ENCODE peak calls at places on chromosomes 4 and X, in nine cellular contexts. L is cardiac fibroblast, P is left lung, K is dorsolateral prefrontal cortex, H is right lobe of liver, C is epithelial cell of proximal tubule, J is GM12878, T is ovary, U is fibroblast of villous mesenchyme. F is an unnamed sample.

GRCh38 chr4:82711158-82711785 is 87.3 kb downstream of the SCD5 start:
- DNase-seq in L (no peak), P (no peak), K (no peak), H (no peak), C (no peak), J (no peak), T (no peak), U (no peak), F (no peak)

GRCh38 chr4:183960912-183961569 is 55.9 kb downstream of the STOX2 start:
- DNase-seq in L (no peak), P (no peak), K (no peak), H (no peak), C (no peak), J (no peak), T (no peak), U (no peak), F (no peak)

GRCh38 chr4:82708982-82709381 is 89.6 kb downstream of the SCD5 start:
- DNase-seq in L (no peak), P (no peak), K (no peak), H (no peak), C (no peak), J (no peak), T (no peak), U (no peak), F (no peak)

GRCh38 chrX:121052122-121052521 is 4.7 kb downstream of the GLUD2 start:
- DNase-seq in L (no peak), P (no peak), K (no peak), H (no peak), C (no peak), J (no peak), T (no peak), U (no peak), F (no peak)

GRCh38 chrX:139026406-139027200 is 315.1 kb upstream of the FGF13 start:
- DNase-seq in L (no peak), P (no peak), K (no peak), H (no peak), C (no peak), J (no peak), T (no peak), U (no peak), F (peak)

GRCh38 chrX:122504026-122504425 is 680.1 kb upstream of the GRIA3 start:
- DNase-seq in L (no peak), P (no peak), K (no peak), H (no peak), C (no peak), J (no peak), T (no peak), U (peak), F (no peak)

GRCh38 chr4:107719211-107719926 is 665 bp downstream of the PAPSS1 start:
- DNase-seq in L (peak), P (no peak), K (no peak), H (no peak), C (no peak), J (no peak), T (no peak), U (peak), F (peak)

GRCh38 chrX:31038585-31039326 is 33.1 kb downstream of the FTHL17 start:
- DNase-seq in L (peak), P (no peak), K (no peak), H (no peak), C (no peak), J (no peak), T (no peak), U (peak), F (peak)

GRCh38 chr4:45693746-45694145 is 430.1 kb downstream of the GABRG1 start:
- DNase-seq in L (peak), P (peak), K (no peak), H (no peak), C (no peak), J (no peak), T (no peak), U (no peak), F (peak)

GRCh38 chr4:158586881-158587280 is 65.2 kb downstream of the RXFP1 start:
- DNase-seq in L (no peak), P (no peak), K (no peak), H (no peak), C (no peak), J (no peak), T (no peak), U (no peak), F (no peak)

GRCh38 chrX:10008483-10009056 is 41.4 kb downstream of the CLDN34 start:
- DNase-seq in L (peak), P (no peak), K (no peak), H (no peak), C (no peak), J (no peak), T (no peak), U (no peak), F (no peak)

GRCh38 chr4:7475207-7475606 is 40.5 kb upstream of the PSAPL1 start:
- DNase-seq in L (no peak), P (no peak), K (no peak), H (no peak), C (no peak), J (no peak), T (no peak), U (no peak), F (no peak)

GRCh38 chrX:124993735-124994134 is 325.9 kb upstream of the TEX13C start:
- DNase-seq in L (no peak), P (no peak), K (no peak), H (no peak), C (no peak), J (no peak), T (no peak), U (no peak), F (no peak)

GRCh38 chrX:63275127-63275526 is 76.0 kb downstream of the SPIN4 start:
- DNase-seq in L (peak), P (no peak), K (no peak), H (peak), C (no peak), J (peak), T (no peak), U (no peak), F (peak)

GRCh38 chr4:169791527-169792156 is 33.9 kb upstream of the HPF1 start:
- DNase-seq in L (peak), P (no peak), K (peak), H (peak), C (no peak), J (no peak), T (peak), U (peak), F (peak)

GRCh38 chr4:149031399-149031798 is 589.2 kb upstream of the NR3C2 start:
- DNase-seq in L (peak), P (no peak), K (no peak), H (no peak), C (no peak), J (no peak), T (no peak), U (peak), F (peak)

GRCh38 chrX:13471269-13471668 is 98.1 kb upstream of the EGFL6 start:
- DNase-seq in L (no peak), P (no peak), K (no peak), H (no peak), C (no peak), J (no peak), T (no peak), U (no peak), F (no peak)

GRCh38 chr4:26907731-26908599 is 47.3 kb downstream of the STIM2 start:
- DNase-seq in L (no peak), P (no peak), K (no peak), H (no peak), C (no peak), J (no peak), T (no peak), U (peak), F (no peak)

GRCh38 chr4:139416073-139416673 is 37.7 kb upstream of the RAB33B start:
- DNase-seq in L (peak), P (no peak), K (no peak), H (no peak), C (peak), J (no peak), T (no peak), U (peak), F (peak)

GRCh38 chrX:154748712-154749339 is 2.1 kb downstream of the GAB3 start:
- DNase-seq in L (peak), P (no peak), K (no peak), H (no peak), C (no peak), J (no peak), T (no peak), U (peak), F (peak)

GRCh38 chrX:31384471-31384870 is 312.6 kb upstream of the FTHL17 start:
- DNase-seq in L (peak), P (no peak), K (peak), H (no peak), C (no peak), J (no peak), T (no peak), U (no peak), F (no peak)

GRCh38 chrX:131747173-131747572 is 203.3 kb downstream of the OR13H1 start:
- DNase-seq in L (no peak), P (peak), K (peak), H (peak), C (no peak), J (peak), T (peak), U (peak), F (peak)

GRCh38 chr4:139740121-139740520 is 74.5 kb downstream of the MGST2 start:
- DNase-seq in L (no peak), P (no peak), K (no peak), H (peak), C (no peak), J (no peak), T (no peak), U (no peak), F (peak)

GRCh38 chr4:15976456-15977096 is 13.6 kb upstream of the FGFBP2 start:
- DNase-seq in L (no peak), P (no peak), K (no peak), H (no peak), C (no peak), J (no peak), T (no peak), U (peak), F (no peak)

GRCh38 chrX:1323315-1323714 is 13.3 kb upstream of the IL3RA start:
- DNase-seq in L (peak), P (peak), K (no peak), H (peak), C (no peak), J (peak), T (no peak), U (no peak), F (no peak)

GRCh38 chr4:109795059-109795458 is 6.7 kb downstream of the CFI start:
- DNase-seq in L (no peak), P (no peak), K (no peak), H (no peak), C (no peak), J (no peak), T (no peak), U (no peak), F (no peak)

GRCh38 chr4:93658443-93658842 is 170.1 kb upstream of the ATOH1 start:
- DNase-seq in L (no peak), P (no peak), K (no peak), H (no peak), C (no peak), J (no peak), T (no peak), U (no peak), F (no peak)

GRCh38 chr4:40328383-40328782 is 6.8 kb upstream of the CHRNA9 start:
- DNase-seq in L (no peak), P (no peak), K (no peak), H (no peak), C (no peak), J (no peak), T (no peak), U (no peak), F (no peak)

GRCh38 chr4:21522296-21522695 is 426.3 kb downstream of the KCNIP4 start:
- DNase-seq in L (no peak), P (no peak), K (no peak), H (no peak), C (no peak), J (no peak), T (no peak), U (no peak), F (peak)

GRCh38 chrX:154409222-154409871 is at the start of gene DNASE1L1:
- DNase-seq in L (peak), P (peak), K (no peak), H (peak), C (no peak), J (no peak), T (peak), U (peak), F (peak)

GRCh38 chrX:142428916-142429315 is 223.8 kb upstream of the MAGEC2 start:
- DNase-seq in L (no peak), P (no peak), K (no peak), H (no peak), C (no peak), J (no peak), T (no peak), U (no peak), F (no peak)

GRCh38 chr4:158858410-158859189 is 89.8 kb downstream of the FNIP2 start:
- DNase-seq in L (no peak), P (no peak), K (no peak), H (no peak), C (no peak), J (no peak), T (no peak), U (peak), F (peak)

GRCh38 chr4:81314196-81314896 is 99.3 kb upstream of the PRKG2 start:
- DNase-seq in L (peak), P (peak), K (no peak), H (peak), C (peak), J (no peak), T (no peak), U (peak), F (peak)

GRCh38 chr4:176065365-176066249 is at the start of gene WDR17:
- DNase-seq in L (peak), P (peak), K (peak), H (peak), C (peak), J (peak), T (peak), U (peak), F (peak)

GRCh38 chr4:83013931-83014330 is 3.3 kb upstream of the LIN54 start:
- DNase-seq in L (no peak), P (no peak), K (no peak), H (no peak), C (no peak), J (no peak), T (no peak), U (no peak), F (no peak)

GRCh38 chrX:115408736-115409390 is 119.3 kb downstream of the LUZP4 start:
- DNase-seq in L (peak), P (no peak), K (no peak), H (no peak), C (no peak), J (no peak), T (no peak), U (peak), F (no peak)

GRCh38 chr4:123843137-123843536 is 446.5 kb downstream of the SPRY1 start:
- DNase-seq in L (peak), P (no peak), K (no peak), H (no peak), C (no peak), J (no peak), T (no peak), U (no peak), F (no peak)

GRCh38 chrX:43644124-43644701 is 11.9 kb upstream of the MAOA start:
- DNase-seq in L (peak), P (no peak), K (no peak), H (no peak), C (peak), J (no peak), T (no peak), U (peak), F (peak)

GRCh38 chr4:67566335-67566734 is 7.8 kb downstream of the STAP1 start:
- DNase-seq in L (no peak), P (no peak), K (no peak), H (no peak), C (no peak), J (no peak), T (no peak), U (no peak), F (no peak)

DNA sequence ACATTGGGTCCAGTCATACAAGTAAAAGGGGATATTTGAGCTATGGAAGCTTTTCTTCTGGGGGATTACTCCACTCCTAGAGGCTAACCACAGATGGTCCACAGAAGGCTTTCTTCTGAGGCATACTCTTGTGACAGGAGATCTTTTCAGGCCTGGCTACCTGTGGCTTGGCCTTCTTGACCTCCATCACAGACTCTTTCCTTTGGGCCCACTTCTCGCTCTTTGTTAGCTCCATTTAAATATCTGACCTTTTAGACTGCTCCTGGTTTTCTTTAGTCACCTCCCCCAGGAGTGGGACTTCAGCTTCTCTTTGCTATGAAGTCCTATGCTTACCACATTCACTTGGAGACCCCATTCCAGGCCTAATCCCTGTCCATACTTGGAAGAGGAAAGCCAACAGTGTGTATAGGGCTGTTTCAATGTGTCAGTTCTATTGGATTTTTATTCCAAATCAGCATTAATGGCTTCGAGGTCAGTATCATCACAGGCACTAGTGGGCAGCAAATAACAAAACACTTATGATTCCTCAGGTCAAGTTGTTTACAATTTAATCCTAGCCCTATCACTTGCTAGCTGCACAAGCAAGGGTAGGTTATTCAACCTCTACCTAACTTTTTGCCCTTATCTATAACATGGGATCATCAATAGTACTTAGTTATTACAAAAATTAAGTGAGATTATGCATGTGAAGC is 26.3 kb downstream of the GPC3 start:
- DNase-seq in L (peak), P (no peak), K (no peak), H (no peak), C (no peak), J (no peak), T (no peak), U (no peak), F (peak)
- TF ChIP-seq CTCF in L (no peak), P (no peak), K (no peak), H (peak), C (peak), J (no peak), T (no peak), U (peak), F (no peak)

GRCh38 chrX:48940404-48940955 is 16.9 kb downstream of the OTUD5 start:
- DNase-seq in L (no peak), P (no peak), K (no peak), H (no peak), C (no peak), J (no peak), T (no peak), U (no peak), F (no peak)
- TF ChIP-seq CTCF in L (no peak), P (no peak), K (no peak), H (no peak), C (no peak), J (no peak), T (no peak), U (no peak), F (no peak)

DNA sequence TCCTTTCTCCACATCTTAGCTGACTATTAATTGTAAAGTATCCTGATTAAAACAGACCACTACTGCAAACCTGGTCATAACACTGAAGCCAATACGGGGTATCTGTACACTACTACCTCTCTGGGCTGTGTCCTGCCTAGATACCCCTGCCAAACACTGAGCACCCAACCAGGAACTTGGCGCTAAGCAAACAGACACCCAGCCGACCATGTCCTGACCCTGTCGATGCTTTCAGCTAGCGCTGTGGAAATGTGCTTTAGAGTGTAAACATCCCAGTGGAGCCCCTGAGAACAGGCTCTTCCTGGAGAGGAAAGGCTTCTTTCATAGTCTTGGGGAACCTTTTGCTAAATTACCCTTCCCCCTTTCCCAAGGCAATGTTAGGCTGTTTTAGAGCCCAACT is 52.9 kb downstream of the CCNG2 start:
- DNase-seq in L (no peak), P (no peak), K (no peak), H (no peak), C (no peak), J (no peak), T (no peak), U (no peak), F (no peak)
- TF ChIP-seq CTCF in L (no peak), P (no peak), K (no peak), H (no peak), C (no peak), J (no peak), T (no peak), U (no peak), F (no peak)

GRCh38 chr4:104750008-104750407 is 255.3 kb upstream of the CXXC4 start:
- DNase-seq in L (no peak), P (no peak), K (no peak), H (no peak), C (no peak), J (no peak), T (no peak), U (no peak), F (no peak)
- TF ChIP-seq CTCF in L (no peak), P (no peak), K (no peak), H (no peak), C (no peak), J (no peak), T (no peak), U (no peak), F (no peak)

GRCh38 chr4:41814565-41814964 is 66.0 kb upstream of the PHOX2B start:
- DNase-seq in L (peak), P (no peak), K (no peak), H (peak), C (no peak), J (no peak), T (peak), U (peak), F (no peak)
- TF ChIP-seq CTCF in L (peak), P (peak), K (no peak), H (no peak), C (peak), J (no peak), T (no peak), U (peak), F (no peak)

GRCh38 chrX:47840106-47840505 is 3.4 kb downstream of the ZNF81 start:
- DNase-seq in L (no peak), P (no peak), K (no peak), H (no peak), C (no peak), J (no peak), T (no peak), U (no peak), F (no peak)

GRCh38 chrX:47843363-47843762 is 6.7 kb downstream of the ZNF81 start:
- DNase-seq in L (no peak), P (no peak), K (no peak), H (no peak), C (no peak), J (no peak), T (no peak), U (no peak), F (no peak)

GRCh38 chrX:47849776-47850175 is 13.1 kb downstream of the ZNF81 start:
- DNase-seq in L (no peak), P (no peak), K (no peak), H (no peak), C (no peak), J (no peak), T (no peak), U (no peak), F (no peak)

GRCh38 chrX:47846070-47846469 is 9.4 kb downstream of the ZNF81 start:
- DNase-seq in L (no peak), P (no peak), K (no peak), H (no peak), C (no peak), J (no peak), T (no peak), U (no peak), F (no peak)
- TF ChIP-seq CTCF in L (no peak), P (no peak), K (no peak), H (no peak), C (no peak), J (no peak), T (no peak), U (no peak), F (no peak)

DNA sequence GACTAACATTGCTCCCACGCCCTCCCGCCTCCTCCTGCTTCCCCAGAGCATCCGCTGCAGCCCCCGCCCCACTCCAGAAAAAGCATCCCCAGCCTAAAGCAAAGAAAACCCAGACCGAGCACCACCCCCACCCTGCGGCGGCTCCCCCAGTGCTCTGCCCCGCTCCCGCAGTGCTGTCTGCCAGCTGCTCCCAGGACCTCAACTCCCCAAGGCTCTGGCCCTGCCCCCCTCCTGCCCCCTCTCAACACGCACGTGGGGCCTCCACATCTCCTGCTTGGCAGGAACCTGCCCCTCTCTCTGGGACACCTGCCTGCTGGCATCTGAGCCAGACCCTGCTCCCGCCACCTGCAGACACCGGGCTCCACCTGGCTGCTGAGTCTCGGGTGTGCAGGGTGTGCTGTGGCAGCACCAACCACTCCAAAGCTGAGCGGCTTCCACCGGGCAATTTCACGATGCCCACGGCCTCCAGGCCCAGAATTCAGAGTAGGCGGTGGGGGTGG is 79.4 kb downstream of the FAM53A start:
- DNase-seq in L (no peak), P (no peak), K (no peak), H (peak), C (no peak), J (no peak), T (no peak), U (no peak), F (peak)
- TF ChIP-seq CTCF in L (no peak), P (no peak), K (no peak), H (no peak), C (peak), J (no peak), T (no peak), U (no peak), F (no peak)

GRCh38 chr4:106315476-106315967 is 487 bp downstream of the TBCK start:
- DNase-seq in L (peak), P (no peak), K (no peak), H (no peak), C (peak), J (no peak), T (no peak), U (peak), F (peak)
- TF ChIP-seq CTCF in L (no peak), P (no peak), K (no peak), H (no peak), C (no peak), J (no peak), T (no peak), U (no peak), F (no peak)